ENCODE peak calls at places on chromosomes 1 and 21, in four cellular contexts. One of them, this sample, is unnamed.

GRCh38 chr1:159862557-159862956 is at the start of gene VSIG8:
- DNase-seq in activated CD4-positive, alpha-beta T cell treated with anti-CD3 and anti-CD28 coated beads, Interleukin-2, amount 50 U/mL, for 1 hour: no peak
- DNase-seq in GM12891: no peak
- DNase-seq in GM12892: no peak
- DNase-seq in this sample: no peak

GRCh38 chr1:109821221-109821669 is 57.5 kb upstream of the EPS8L3 start:
- DNase-seq in activated CD4-positive, alpha-beta T cell treated with anti-CD3 and anti-CD28 coated beads, Interleukin-2, amount 50 U/mL, for 1 hour: no peak
- DNase-seq in GM12891: no peak
- DNase-seq in GM12892: no peak
- DNase-seq in this sample: peak; percentile 60

GRCh38 chr1:9350011-9350907 is 57.6 kb downstream of the SPSB1 start:
- DNase-seq in activated CD4-positive, alpha-beta T cell treated with anti-CD3 and anti-CD28 coated beads, Interleukin-2, amount 50 U/mL, for 1 hour: no peak
- DNase-seq in GM12891: no peak
- DNase-seq in GM12892: no peak
- DNase-seq in this sample: no peak

GRCh38 chr1:87084247-87084836 is 169.9 kb downstream of the HS2ST1 start:
- DNase-seq in activated CD4-positive, alpha-beta T cell treated with anti-CD3 and anti-CD28 coated beads, Interleukin-2, amount 50 U/mL, for 1 hour: no peak
- DNase-seq in GM12891: no peak
- DNase-seq in GM12892: no peak
- DNase-seq in this sample: peak; percentile 47

GRCh38 chr1:161182214-161182613 is 4.9 kb upstream of the B4GALT3 start:
- DNase-seq in activated CD4-positive, alpha-beta T cell treated with anti-CD3 and anti-CD28 coated beads, Interleukin-2, amount 50 U/mL, for 1 hour: peak; percentile 46
- DNase-seq in GM12891: no peak
- DNase-seq in GM12892: no peak
- DNase-seq in this sample: peak; percentile 42

GRCh38 chr1:215667796-215668195 is 100.7 kb downstream of the KCTD3 start:
- DNase-seq in activated CD4-positive, alpha-beta T cell treated with anti-CD3 and anti-CD28 coated beads, Interleukin-2, amount 50 U/mL, for 1 hour: no peak
- DNase-seq in GM12891: no peak
- DNase-seq in GM12892: no peak
- DNase-seq in this sample: no peak

GRCh38 chr1:32494196-32494595 is 29.3 kb downstream of the ZBTB8B start:
- DNase-seq in activated CD4-positive, alpha-beta T cell treated with anti-CD3 and anti-CD28 coated beads, Interleukin-2, amount 50 U/mL, for 1 hour: no peak
- DNase-seq in GM12891: no peak
- DNase-seq in GM12892: no peak
- DNase-seq in this sample: no peak

GRCh38 chr1:212605441-212605976 is 3.1 kb upstream of the ATF3 start:
- DNase-seq in activated CD4-positive, alpha-beta T cell treated with anti-CD3 and anti-CD28 coated beads, Interleukin-2, amount 50 U/mL, for 1 hour: no peak
- DNase-seq in GM12891: no peak
- DNase-seq in GM12892: no peak
- DNase-seq in this sample: no peak

GRCh38 chr1:30763654-30764248 is 6.2 kb upstream of the LAPTM5 start:
- DNase-seq in activated CD4-positive, alpha-beta T cell treated with anti-CD3 and anti-CD28 coated beads, Interleukin-2, amount 50 U/mL, for 1 hour: no peak
- DNase-seq in GM12891: no peak
- DNase-seq in GM12892: no peak
- DNase-seq in this sample: peak; percentile 37

GRCh38 chr1:68230901-68231626 is 1.3 kb downstream of the WLS start:
- DNase-seq in activated CD4-positive, alpha-beta T cell treated with anti-CD3 and anti-CD28 coated beads, Interleukin-2, amount 50 U/mL, for 1 hour: no peak
- DNase-seq in GM12891: no peak
- DNase-seq in GM12892: no peak
- DNase-seq in this sample: peak; percentile 35

GRCh38 chr1:8283058-8283884 is 34.6 kb upstream of the SLC45A1 start:
- DNase-seq in activated CD4-positive, alpha-beta T cell treated with anti-CD3 and anti-CD28 coated beads, Interleukin-2, amount 50 U/mL, for 1 hour: no peak
- DNase-seq in GM12891: peak; percentile 52
- DNase-seq in GM12892: peak; percentile 45
- DNase-seq in this sample: no peak

GRCh38 chr1:37052120-37052519 is 17.8 kb upstream of the GRIK3 start:
- DNase-seq in activated CD4-positive, alpha-beta T cell treated with anti-CD3 and anti-CD28 coated beads, Interleukin-2, amount 50 U/mL, for 1 hour: no peak
- DNase-seq in GM12891: no peak
- DNase-seq in GM12892: no peak
- DNase-seq in this sample: no peak

GRCh38 chr21:29181799-29182470 is 51.5 kb downstream of the MAP3K7CL start:
- DNase-seq in activated CD4-positive, alpha-beta T cell treated with anti-CD3 and anti-CD28 coated beads, Interleukin-2, amount 50 U/mL, for 1 hour: no peak
- DNase-seq in GM12891: no peak
- DNase-seq in GM12892: no peak
- DNase-seq in this sample: peak; percentile 91

GRCh38 chr1:180482425-180483275 is 19.7 kb downstream of the ACBD6 start:
- DNase-seq in activated CD4-positive, alpha-beta T cell treated with anti-CD3 and anti-CD28 coated beads, Interleukin-2, amount 50 U/mL, for 1 hour: no peak
- DNase-seq in GM12891: no peak
- DNase-seq in GM12892: no peak
- DNase-seq in this sample: peak; percentile 35

GRCh38 chr1:37317870-37318431 is 156.4 kb upstream of the ZC3H12A start:
- DNase-seq in activated CD4-positive, alpha-beta T cell treated with anti-CD3 and anti-CD28 coated beads, Interleukin-2, amount 50 U/mL, for 1 hour: no peak
- DNase-seq in GM12891: no peak
- DNase-seq in GM12892: no peak
- DNase-seq in this sample: no peak

GRCh38 chr1:114075082-114075481 is 78.6 kb downstream of the SYT6 start:
- DNase-seq in activated CD4-positive, alpha-beta T cell treated with anti-CD3 and anti-CD28 coated beads, Interleukin-2, amount 50 U/mL, for 1 hour: no peak
- DNase-seq in GM12891: no peak
- DNase-seq in GM12892: no peak
- DNase-seq in this sample: no peak

GRCh38 chr1:35073265-35073811 is 5.8 kb upstream of the ZMYM1 start:
- DNase-seq in activated CD4-positive, alpha-beta T cell treated with anti-CD3 and anti-CD28 coated beads, Interleukin-2, amount 50 U/mL, for 1 hour: no peak
- DNase-seq in GM12891: no peak
- DNase-seq in GM12892: no peak
- DNase-seq in this sample: no peak

GRCh38 chr1:17696417-17697301 is 58.5 kb upstream of the ACTL8 start:
- DNase-seq in activated CD4-positive, alpha-beta T cell treated with anti-CD3 and anti-CD28 coated beads, Interleukin-2, amount 50 U/mL, for 1 hour: no peak
- DNase-seq in GM12891: no peak
- DNase-seq in GM12892: no peak
- DNase-seq in this sample: peak; percentile 12

GRCh38 chr1:153122831-153123421 is 9.6 kb upstream of the SPRR2F start:
- DNase-seq in activated CD4-positive, alpha-beta T cell treated with anti-CD3 and anti-CD28 coated beads, Interleukin-2, amount 50 U/mL, for 1 hour: no peak
- DNase-seq in GM12891: no peak
- DNase-seq in GM12892: no peak
- DNase-seq in this sample: no peak

GRCh38 chr1:21651214-21652042 is 17.7 kb downstream of the RAP1GAP start:
- DNase-seq in activated CD4-positive, alpha-beta T cell treated with anti-CD3 and anti-CD28 coated beads, Interleukin-2, amount 50 U/mL, for 1 hour: peak; percentile 34
- DNase-seq in GM12891: no peak
- DNase-seq in GM12892: no peak
- DNase-seq in this sample: no peak

GRCh38 chr1:151175910-151176309 is at the start of gene TMOD4:
- DNase-seq in activated CD4-positive, alpha-beta T cell treated with anti-CD3 and anti-CD28 coated beads, Interleukin-2, amount 50 U/mL, for 1 hour: no peak
- DNase-seq in GM12891: no peak
- DNase-seq in GM12892: no peak
- DNase-seq in this sample: peak; percentile 45

GRCh38 chr1:204723131-204723787 is 37.7 kb upstream of the LRRN2 start:
- DNase-seq in activated CD4-positive, alpha-beta T cell treated with anti-CD3 and anti-CD28 coated beads, Interleukin-2, amount 50 U/mL, for 1 hour: no peak
- DNase-seq in GM12891: no peak
- DNase-seq in GM12892: no peak
- DNase-seq in this sample: no peak

GRCh38 chr1:9294910-9295636 is 2.4 kb downstream of the SPSB1 start:
- DNase-seq in activated CD4-positive, alpha-beta T cell treated with anti-CD3 and anti-CD28 coated beads, Interleukin-2, amount 50 U/mL, for 1 hour: no peak
- DNase-seq in GM12891: no peak
- DNase-seq in GM12892: no peak
- DNase-seq in this sample: no peak

GRCh38 chr1:65065535-65066378 is 82.2 kb upstream of the AK4 start:
- DNase-seq in activated CD4-positive, alpha-beta T cell treated with anti-CD3 and anti-CD28 coated beads, Interleukin-2, amount 50 U/mL, for 1 hour: no peak
- DNase-seq in GM12891: no peak
- DNase-seq in GM12892: no peak
- DNase-seq in this sample: peak; percentile 35

GRCh38 chr1:31576201-31576669 is at the start of gene TINAGL1:
- DNase-seq in activated CD4-positive, alpha-beta T cell treated with anti-CD3 and anti-CD28 coated beads, Interleukin-2, amount 50 U/mL, for 1 hour: no peak
- DNase-seq in GM12891: no peak
- DNase-seq in GM12892: no peak
- DNase-seq in this sample: no peak

GRCh38 chr1:70718086-70718630 is 307.1 kb downstream of the CTH start:
- DNase-seq in activated CD4-positive, alpha-beta T cell treated with anti-CD3 and anti-CD28 coated beads, Interleukin-2, amount 50 U/mL, for 1 hour: no peak
- DNase-seq in GM12891: no peak
- DNase-seq in GM12892: no peak
- DNase-seq in this sample: no peak

GRCh38 chr1:246728311-246728710 is 4.1 kb downstream of the SCCPDH start:
- DNase-seq in activated CD4-positive, alpha-beta T cell treated with anti-CD3 and anti-CD28 coated beads, Interleukin-2, amount 50 U/mL, for 1 hour: no peak
- DNase-seq in GM12891: no peak
- DNase-seq in GM12892: no peak
- DNase-seq in this sample: no peak

GRCh38 chr1:232306269-232306911 is 323.5 kb downstream of the SIPA1L2 start:
- DNase-seq in activated CD4-positive, alpha-beta T cell treated with anti-CD3 and anti-CD28 coated beads, Interleukin-2, amount 50 U/mL, for 1 hour: no peak
- DNase-seq in GM12891: no peak
- DNase-seq in GM12892: no peak
- DNase-seq in this sample: peak; percentile 93

GRCh38 chr1:40076895-40077312 is 20.1 kb downstream of the PPT1 start:
- DNase-seq in activated CD4-positive, alpha-beta T cell treated with anti-CD3 and anti-CD28 coated beads, Interleukin-2, amount 50 U/mL, for 1 hour: no peak
- DNase-seq in GM12891: no peak
- DNase-seq in GM12892: no peak
- DNase-seq in this sample: no peak

GRCh38 chr1:107933736-107934135 is 31.2 kb downstream of the VAV3 start:
- DNase-seq in activated CD4-positive, alpha-beta T cell treated with anti-CD3 and anti-CD28 coated beads, Interleukin-2, amount 50 U/mL, for 1 hour: no peak
- DNase-seq in GM12891: no peak
- DNase-seq in GM12892: no peak
- DNase-seq in this sample: no peak

GRCh38 chr1:207893737-207894582 is 17.0 kb downstream of the CD34 start:
- DNase-seq in activated CD4-positive, alpha-beta T cell treated with anti-CD3 and anti-CD28 coated beads, Interleukin-2, amount 50 U/mL, for 1 hour: no peak
- DNase-seq in GM12891: no peak
- DNase-seq in GM12892: no peak
- DNase-seq in this sample: peak; percentile 54

GRCh38 chr1:53107570-53108322 is 34.7 kb downstream of the SLC1A7 start:
- DNase-seq in activated CD4-positive, alpha-beta T cell treated with anti-CD3 and anti-CD28 coated beads, Interleukin-2, amount 50 U/mL, for 1 hour: no peak
- DNase-seq in GM12891: no peak
- DNase-seq in GM12892: no peak
- DNase-seq in this sample: no peak

GRCh38 chr1:219958875-219959417 is 30.6 kb upstream of the SLC30A10 start:
- DNase-seq in activated CD4-positive, alpha-beta T cell treated with anti-CD3 and anti-CD28 coated beads, Interleukin-2, amount 50 U/mL, for 1 hour: no peak
- DNase-seq in GM12891: no peak
- DNase-seq in GM12892: no peak
- DNase-seq in this sample: no peak

GRCh38 chr1:207966521-207966920 is 55.6 kb upstream of the CD34 start:
- DNase-seq in activated CD4-positive, alpha-beta T cell treated with anti-CD3 and anti-CD28 coated beads, Interleukin-2, amount 50 U/mL, for 1 hour: no peak
- DNase-seq in GM12891: no peak
- DNase-seq in GM12892: no peak
- DNase-seq in this sample: no peak

GRCh38 chr1:6082430-6082971 is 36.8 kb downstream of the KCNAB2 start:
- DNase-seq in activated CD4-positive, alpha-beta T cell treated with anti-CD3 and anti-CD28 coated beads, Interleukin-2, amount 50 U/mL, for 1 hour: no peak
- DNase-seq in GM12891: no peak
- DNase-seq in GM12892: no peak
- DNase-seq in this sample: no peak

GRCh38 chr1:205042911-205043806 is at the start of gene CNTN2:
- DNase-seq in activated CD4-positive, alpha-beta T cell treated with anti-CD3 and anti-CD28 coated beads, Interleukin-2, amount 50 U/mL, for 1 hour: no peak
- DNase-seq in GM12891: no peak
- DNase-seq in GM12892: no peak
- DNase-seq in this sample: no peak

GRCh38 chr1:9121891-9122409 is 7.0 kb downstream of the GPR157 start:
- DNase-seq in activated CD4-positive, alpha-beta T cell treated with anti-CD3 and anti-CD28 coated beads, Interleukin-2, amount 50 U/mL, for 1 hour: peak; percentile 34
- DNase-seq in GM12891: no peak
- DNase-seq in GM12892: no peak
- DNase-seq in this sample: no peak

GRCh38 chr21:31895069-31895851 is 22.4 kb downstream of the HUNK start:
- DNase-seq in activated CD4-positive, alpha-beta T cell treated with anti-CD3 and anti-CD28 coated beads, Interleukin-2, amount 50 U/mL, for 1 hour: no peak
- DNase-seq in GM12891: no peak
- DNase-seq in GM12892: no peak
- DNase-seq in this sample: no peak

GRCh38 chr21:46130721-46131720 is 24.4 kb downstream of the FTCD start:
- DNase-seq in activated CD4-positive, alpha-beta T cell treated with anti-CD3 and anti-CD28 coated beads, Interleukin-2, amount 50 U/mL, for 1 hour: no peak
- DNase-seq in GM12891: no peak
- DNase-seq in GM12892: no peak
- DNase-seq in this sample: no peak